ENCODE peak calls at places on chromosomes 11 and 22, in five cellular contexts. One of them, this sample, is unnamed.
A peak's percentile ranks its signal among the peaks of the same experiment; 100 is the strongest.

GRCh38 chr11:119888119-119888518 is 159.1 kb upstream of the NECTIN1 start:
- DNase-seq in ovary: no peak
- DNase-seq in stimulated activated CD8-positive, alpha-beta memory T cell treated with anti-CD3 and anti-CD28 coated beads, Interleukin-4, amount 100 ng/mL, for 1 hour: no peak
- DNase-seq in stimulated activated CD4-positive, alpha-beta T cell treated with anti-CD3 and anti-CD28 coated beads, Interleukin-4, amount 100 ng/mL, for 4 hours: no peak
- DNase-seq in esophagus squamous epithelium: no peak
- DNase-seq in this sample: no peak

GRCh38 chr11:83456075-83456474 is 169.9 kb upstream of the CCDC90B start:
- DNase-seq in ovary: no peak
- DNase-seq in stimulated activated CD4-positive, alpha-beta T cell treated with anti-CD3 and anti-CD28 coated beads, Interleukin-4, amount 100 ng/mL, for 4 hours: no peak
- DNase-seq in esophagus squamous epithelium: no peak
- DNase-seq in stimulated activated CD8-positive, alpha-beta memory T cell treated with anti-CD3 and anti-CD28 coated beads, Interleukin-4, amount 100 ng/mL, for 1 hour: no peak
- DNase-seq in this sample: no peak

GRCh38 chr11:69791266-69791665 is 16.1 kb upstream of the FGF4 start:
- DNase-seq in esophagus squamous epithelium: no peak
- DNase-seq in stimulated activated CD8-positive, alpha-beta memory T cell treated with anti-CD3 and anti-CD28 coated beads, Interleukin-4, amount 100 ng/mL, for 1 hour: no peak
- DNase-seq in ovary: no peak
- DNase-seq in stimulated activated CD4-positive, alpha-beta T cell treated with anti-CD3 and anti-CD28 coated beads, Interleukin-4, amount 100 ng/mL, for 4 hours: no peak
- DNase-seq in this sample: no peak

GRCh38 chr11:1924646-1925372 is 5.3 kb downstream of the TNNT3 start:
- DNase-seq in stimulated activated CD4-positive, alpha-beta T cell treated with anti-CD3 and anti-CD28 coated beads, Interleukin-4, amount 100 ng/mL, for 4 hours: no peak
- DNase-seq in stimulated activated CD8-positive, alpha-beta memory T cell treated with anti-CD3 and anti-CD28 coated beads, Interleukin-4, amount 100 ng/mL, for 1 hour: no peak
- DNase-seq in ovary: no peak
- DNase-seq in esophagus squamous epithelium: no peak
- DNase-seq in this sample: no peak

GRCh38 chr11:120337896-120338840 is 2.0 kb downstream of the ARHGEF12 start:
- DNase-seq in ovary: no peak
- DNase-seq in esophagus squamous epithelium: no peak
- DNase-seq in stimulated activated CD4-positive, alpha-beta T cell treated with anti-CD3 and anti-CD28 coated beads, Interleukin-4, amount 100 ng/mL, for 4 hours: no peak
- DNase-seq in stimulated activated CD8-positive, alpha-beta memory T cell treated with anti-CD3 and anti-CD28 coated beads, Interleukin-4, amount 100 ng/mL, for 1 hour: no peak
- DNase-seq in this sample: no peak

GRCh38 chr11:74683279-74683871 is 47.9 kb downstream of the CHRDL2 start:
- DNase-seq in stimulated activated CD8-positive, alpha-beta memory T cell treated with anti-CD3 and anti-CD28 coated beads, Interleukin-4, amount 100 ng/mL, for 1 hour: no peak
- DNase-seq in stimulated activated CD4-positive, alpha-beta T cell treated with anti-CD3 and anti-CD28 coated beads, Interleukin-4, amount 100 ng/mL, for 4 hours: no peak
- DNase-seq in esophagus squamous epithelium: no peak
- DNase-seq in ovary: no peak
- DNase-seq in this sample: no peak

GRCh38 chr22:44524806-44525205 is 26.8 kb upstream of the RTL6 start:
- DNase-seq in stimulated activated CD4-positive, alpha-beta T cell treated with anti-CD3 and anti-CD28 coated beads, Interleukin-4, amount 100 ng/mL, for 4 hours: no peak
- DNase-seq in stimulated activated CD8-positive, alpha-beta memory T cell treated with anti-CD3 and anti-CD28 coated beads, Interleukin-4, amount 100 ng/mL, for 1 hour: no peak
- DNase-seq in esophagus squamous epithelium: no peak
- DNase-seq in ovary: no peak
- DNase-seq in this sample: no peak

GRCh38 chr11:124832571-124832970 is 32.4 kb upstream of the MSANTD2 start:
- DNase-seq in ovary: no peak
- DNase-seq in stimulated activated CD4-positive, alpha-beta T cell treated with anti-CD3 and anti-CD28 coated beads, Interleukin-4, amount 100 ng/mL, for 4 hours: no peak
- DNase-seq in stimulated activated CD8-positive, alpha-beta memory T cell treated with anti-CD3 and anti-CD28 coated beads, Interleukin-4, amount 100 ng/mL, for 1 hour: no peak
- DNase-seq in esophagus squamous epithelium: no peak
- DNase-seq in this sample: no peak

GRCh38 chr11:126113515-126113957 is 50.9 kb upstream of the CDON start:
- DNase-seq in ovary: peak; percentile 90
- DNase-seq in esophagus squamous epithelium: no peak
- DNase-seq in stimulated activated CD4-positive, alpha-beta T cell treated with anti-CD3 and anti-CD28 coated beads, Interleukin-4, amount 100 ng/mL, for 4 hours: no peak
- DNase-seq in stimulated activated CD8-positive, alpha-beta memory T cell treated with anti-CD3 and anti-CD28 coated beads, Interleukin-4, amount 100 ng/mL, for 1 hour: no peak
- DNase-seq in this sample: peak; percentile 93

GRCh38 chr11:65418681-65419459 is 3.7 kb upstream of the NEAT1 start:
- DNase-seq in esophagus squamous epithelium: peak; percentile 94
- DNase-seq in stimulated activated CD8-positive, alpha-beta memory T cell treated with anti-CD3 and anti-CD28 coated beads, Interleukin-4, amount 100 ng/mL, for 1 hour: peak; percentile 62
- DNase-seq in ovary: peak; percentile 97
- DNase-seq in stimulated activated CD4-positive, alpha-beta T cell treated with anti-CD3 and anti-CD28 coated beads, Interleukin-4, amount 100 ng/mL, for 4 hours: peak; percentile 80
- DNase-seq in this sample: peak; percentile 97

GRCh38 chr11:36233226-36233625 is 56.0 kb downstream of the COMMD9 start:
- DNase-seq in stimulated activated CD8-positive, alpha-beta memory T cell treated with anti-CD3 and anti-CD28 coated beads, Interleukin-4, amount 100 ng/mL, for 1 hour: no peak
- DNase-seq in esophagus squamous epithelium: no peak
- DNase-seq in ovary: no peak
- DNase-seq in stimulated activated CD4-positive, alpha-beta T cell treated with anti-CD3 and anti-CD28 coated beads, Interleukin-4, amount 100 ng/mL, for 4 hours: no peak
- DNase-seq in this sample: no peak

GRCh38 chr11:43503417-43503816 is 144.7 kb downstream of the TTC17 start:
- DNase-seq in stimulated activated CD8-positive, alpha-beta memory T cell treated with anti-CD3 and anti-CD28 coated beads, Interleukin-4, amount 100 ng/mL, for 1 hour: no peak
- DNase-seq in stimulated activated CD4-positive, alpha-beta T cell treated with anti-CD3 and anti-CD28 coated beads, Interleukin-4, amount 100 ng/mL, for 4 hours: no peak
- DNase-seq in ovary: no peak
- DNase-seq in esophagus squamous epithelium: no peak
- DNase-seq in this sample: no peak

GRCh38 chr22:30680998-30681770 is 13.5 kb upstream of the OSBP2 start:
- DNase-seq in stimulated activated CD4-positive, alpha-beta T cell treated with anti-CD3 and anti-CD28 coated beads, Interleukin-4, amount 100 ng/mL, for 4 hours: no peak
- DNase-seq in ovary: no peak
- DNase-seq in stimulated activated CD8-positive, alpha-beta memory T cell treated with anti-CD3 and anti-CD28 coated beads, Interleukin-4, amount 100 ng/mL, for 1 hour: no peak
- DNase-seq in esophagus squamous epithelium: no peak
- DNase-seq in this sample: no peak

GRCh38 chr11:78516281-78516680 is 58.4 kb downstream of the NARS2 start:
- DNase-seq in stimulated activated CD4-positive, alpha-beta T cell treated with anti-CD3 and anti-CD28 coated beads, Interleukin-4, amount 100 ng/mL, for 4 hours: no peak
- DNase-seq in ovary: no peak
- DNase-seq in esophagus squamous epithelium: no peak
- DNase-seq in stimulated activated CD8-positive, alpha-beta memory T cell treated with anti-CD3 and anti-CD28 coated beads, Interleukin-4, amount 100 ng/mL, for 1 hour: no peak
- DNase-seq in this sample: no peak

GRCh38 chr11:63838682-63839507 is at the start of gene MARK2:
- DNase-seq in esophagus squamous epithelium: peak; percentile 97
- DNase-seq in stimulated activated CD8-positive, alpha-beta memory T cell treated with anti-CD3 and anti-CD28 coated beads, Interleukin-4, amount 100 ng/mL, for 1 hour: peak; percentile 100
- DNase-seq in stimulated activated CD4-positive, alpha-beta T cell treated with anti-CD3 and anti-CD28 coated beads, Interleukin-4, amount 100 ng/mL, for 4 hours: peak; percentile 100
- DNase-seq in ovary: peak; percentile 99
- DNase-seq in this sample: peak; percentile 99

GRCh38 chr22:46000081-46001027 is 23.4 kb upstream of the WNT7B start:
- DNase-seq in stimulated activated CD8-positive, alpha-beta memory T cell treated with anti-CD3 and anti-CD28 coated beads, Interleukin-4, amount 100 ng/mL, for 1 hour: no peak
- DNase-seq in esophagus squamous epithelium: no peak
- DNase-seq in stimulated activated CD4-positive, alpha-beta T cell treated with anti-CD3 and anti-CD28 coated beads, Interleukin-4, amount 100 ng/mL, for 4 hours: no peak
- DNase-seq in ovary: no peak
- DNase-seq in this sample: no peak

GRCh38 chr11:680970-681369 is 14.1 kb downstream of the DEAF1 start:
- DNase-seq in stimulated activated CD8-positive, alpha-beta memory T cell treated with anti-CD3 and anti-CD28 coated beads, Interleukin-4, amount 100 ng/mL, for 1 hour: no peak
- DNase-seq in esophagus squamous epithelium: no peak
- DNase-seq in ovary: no peak
- DNase-seq in stimulated activated CD4-positive, alpha-beta T cell treated with anti-CD3 and anti-CD28 coated beads, Interleukin-4, amount 100 ng/mL, for 4 hours: no peak
- DNase-seq in this sample: no peak

GRCh38 chr11:79100093-79100704 is 340.6 kb downstream of the TENM4 start:
- DNase-seq in stimulated activated CD4-positive, alpha-beta T cell treated with anti-CD3 and anti-CD28 coated beads, Interleukin-4, amount 100 ng/mL, for 4 hours: no peak
- DNase-seq in stimulated activated CD8-positive, alpha-beta memory T cell treated with anti-CD3 and anti-CD28 coated beads, Interleukin-4, amount 100 ng/mL, for 1 hour: no peak
- DNase-seq in esophagus squamous epithelium: no peak
- DNase-seq in ovary: no peak
- DNase-seq in this sample: peak; percentile 48

GRCh38 chr11:69538840-69539239 is 57.4 kb downstream of the LINC01488 start:
- DNase-seq in stimulated activated CD4-positive, alpha-beta T cell treated with anti-CD3 and anti-CD28 coated beads, Interleukin-4, amount 100 ng/mL, for 4 hours: no peak
- DNase-seq in stimulated activated CD8-positive, alpha-beta memory T cell treated with anti-CD3 and anti-CD28 coated beads, Interleukin-4, amount 100 ng/mL, for 1 hour: no peak
- DNase-seq in esophagus squamous epithelium: no peak
- DNase-seq in ovary: no peak
- DNase-seq in this sample: no peak

GRCh38 chr22:17628304-17629166 is at the start of gene ATP6V1E1:
- DNase-seq in ovary: peak; percentile 94
- DNase-seq in stimulated activated CD8-positive, alpha-beta memory T cell treated with anti-CD3 and anti-CD28 coated beads, Interleukin-4, amount 100 ng/mL, for 1 hour: peak; percentile 87
- DNase-seq in stimulated activated CD4-positive, alpha-beta T cell treated with anti-CD3 and anti-CD28 coated beads, Interleukin-4, amount 100 ng/mL, for 4 hours: peak; percentile 89
- DNase-seq in esophagus squamous epithelium: peak; percentile 81
- DNase-seq in this sample: peak; percentile 98

GRCh38 chr11:112310414-112310813 is 49.8 kb upstream of the PLET1 start:
- DNase-seq in ovary: no peak
- DNase-seq in stimulated activated CD8-positive, alpha-beta memory T cell treated with anti-CD3 and anti-CD28 coated beads, Interleukin-4, amount 100 ng/mL, for 1 hour: no peak
- DNase-seq in stimulated activated CD4-positive, alpha-beta T cell treated with anti-CD3 and anti-CD28 coated beads, Interleukin-4, amount 100 ng/mL, for 4 hours: no peak
- DNase-seq in esophagus squamous epithelium: no peak
- DNase-seq in this sample: no peak

GRCh38 chr22:37146507-37147180 is 3.1 kb downstream of the IL2RB start:
- DNase-seq in stimulated activated CD8-positive, alpha-beta memory T cell treated with anti-CD3 and anti-CD28 coated beads, Interleukin-4, amount 100 ng/mL, for 1 hour: no peak
- DNase-seq in esophagus squamous epithelium: no peak
- DNase-seq in ovary: no peak
- DNase-seq in stimulated activated CD4-positive, alpha-beta T cell treated with anti-CD3 and anti-CD28 coated beads, Interleukin-4, amount 100 ng/mL, for 4 hours: no peak
- DNase-seq in this sample: no peak

This sample was measured in ureter.